ENCODE peak calls at places on chromosomes 12 and 14, in six cellular contexts. M is K562, G is A549, R is ovary, N is tibial nerve, D is breast epithelium. B is an unnamed sample.

GRCh38 chr12:47551426-47551851 is 154.4 kb downstream of the RPAP3 start:
- DNase-seq in M (no peak), G (no peak), R (no peak), N (peak; percentile 9), D (no peak), B (no peak)

GRCh38 chr12:86669010-86669409 is 412.8 kb upstream of the MGAT4C start:
- DNase-seq in M (no peak), G (no peak), R (no peak), N (no peak), D (no peak), B (no peak)

GRCh38 chr12:114288071-114288470 is 117.9 kb downstream of the TBX5 start:
- DNase-seq in M (no peak), G (no peak), R (no peak), N (no peak), D (no peak), B (no peak)

GRCh38 chr14:52325126-52325525 is 11.0 kb downstream of the PTGER2 start:
- DNase-seq in M (no peak), G (no peak), R (no peak), N (no peak), D (no peak), B (no peak)

GRCh38 chr12:131101006-131101405 is 147.3 kb downstream of the ADGRD1 start:
- DNase-seq in M (no peak), G (no peak), R (no peak), N (no peak), D (peak; percentile 12), B (no peak)

GRCh38 chr12:69900720-69901131 is 75.7 kb downstream of the MYRFL start:
- DNase-seq in M (peak; percentile 38), G (peak; percentile 64), R (peak; percentile 51), N (peak; percentile 94), D (peak; percentile 71), B (no peak)

GRCh38 chr14:92039073-92039719 is 663 bp downstream of the TRIP11 start:
- DNase-seq in M (peak; percentile 35), G (peak; percentile 69), R (no peak), N (no peak), D (no peak), B (no peak)

GRCh38 chr12:89346741-89347324 is 5.5 kb downstream of the DUSP6 start:
- DNase-seq in M (no peak), G (no peak), R (no peak), N (peak; percentile 28), D (no peak), B (no peak)

GRCh38 chr12:51863363-51863920 is 14.9 kb upstream of the FIGNL2 start:
- DNase-seq in M (no peak), G (no peak), R (no peak), N (no peak), D (no peak), B (no peak)

GRCh38 chr12:101243074-101243473 is 33.0 kb upstream of the SLC5A8 start:
- DNase-seq in M (no peak), G (no peak), R (no peak), N (no peak), D (no peak), B (no peak)

GRCh38 chr14:89399594-89400068 is 17.4 kb downstream of the FOXN3 start:
- DNase-seq in M (no peak), G (peak; percentile 48), R (no peak), N (no peak), D (no peak), B (no peak)

GRCh38 chr12:53123578-53124351 is 20.5 kb downstream of the SOAT2 start:
- DNase-seq in M (no peak), G (no peak), R (no peak), N (no peak), D (no peak), B (no peak)

GRCh38 chr12:119624971-119625370 is 31.4 kb downstream of the TMEM233 start:
- DNase-seq in M (no peak), G (no peak), R (no peak), N (no peak), D (no peak), B (no peak)

GRCh38 chr12:3869448-3869847 is 3.8 kb downstream of the PARP11 start:
- DNase-seq in M (no peak), G (no peak), R (no peak), N (no peak), D (no peak), B (no peak)

GRCh38 chr12:71426648-71427047 is 12.9 kb upstream of the LGR5 start:
- DNase-seq in M (no peak), G (no peak), R (no peak), N (no peak), D (no peak), B (no peak)

GRCh38 chr14:88518592-88519512 is 36.0 kb downstream of the PTPN21 start:
- DNase-seq in M (no peak), G (peak; percentile 15), R (no peak), N (no peak), D (no peak), B (no peak)

GRCh38 chr14:103418508-103418818 is 33.2 kb downstream of the MARK3 start:
- DNase-seq in M (peak; percentile 38), G (no peak), R (no peak), N (no peak), D (no peak), B (no peak)

GRCh38 chr14:65179918-65180724 is 77.8 kb upstream of the MAX start:
- DNase-seq in M (no peak), G (peak; percentile 73), R (peak; percentile 27), N (no peak), D (no peak), B (no peak)

GRCh38 chr12:116525418-116526001 is 33.7 kb upstream of the MAP1LC3B2 start:
- DNase-seq in M (no peak), G (peak; percentile 87), R (peak; percentile 66), N (peak; percentile 68), D (peak; percentile 69), B (no peak)

GRCh38 chr12:100794441-100795192 is at the start of gene ANO4:
- DNase-seq in M (no peak), G (no peak), R (no peak), N (no peak), D (no peak), B (no peak)

GRCh38 chr12:92151916-92152315 is 6.3 kb upstream of the BTG1 start:
- DNase-seq in M (no peak), G (no peak), R (no peak), N (no peak), D (no peak), B (no peak)

GRCh38 chr12:15122349-15122748 is 98.9 kb downstream of the RERG start:
- DNase-seq in M (no peak), G (no peak), R (no peak), N (no peak), D (no peak), B (no peak)

GRCh38 chr12:53660064-53660463 is 15.8 kb downstream of the ATP5MC2 start:
- DNase-seq in M (no peak), G (no peak), R (peak; percentile 55), N (no peak), D (no peak), B (no peak)

GRCh38 chr12:106082216-106083175 is 56.3 kb downstream of the NUAK1 start:
- DNase-seq in M (no peak), G (no peak), R (no peak), N (no peak), D (no peak), B (no peak)

GRCh38 chr12:25694072-25694471 is 141.0 kb upstream of the LMNTD1 start:
- DNase-seq in M (no peak), G (peak; percentile 37), R (no peak), N (peak; percentile 68), D (no peak), B (no peak)

GRCh38 chr12:61879229-61879628 is 381.0 kb upstream of the USP15 start:
- DNase-seq in M (no peak), G (no peak), R (no peak), N (no peak), D (no peak), B (no peak)

GRCh38 chr12:125152463-125152862 is 87.2 kb downstream of the AACS start:
- DNase-seq in M (no peak), G (no peak), R (no peak), N (no peak), D (no peak), B (no peak)

GRCh38 chr12:30796508-30796780 is 41.7 kb upstream of the CAPRIN2 start:
- DNase-seq in M (peak; percentile 26), G (peak; percentile 39), R (peak; percentile 32), N (no peak), D (no peak), B (no peak)

GRCh38 chr14:95545769-95546168 is 10.9 kb downstream of the GLRX5 start:
- DNase-seq in M (no peak), G (peak; percentile 61), R (no peak), N (no peak), D (no peak), B (no peak)

GRCh38 chr12:118299791-118300460 is 72.8 kb downstream of the TAOK3 start:
- DNase-seq in M (no peak), G (no peak), R (no peak), N (no peak), D (no peak), B (no peak)

GRCh38 chr12:111842556-111843396 is 748 bp downstream of the MAPKAPK5 start:
- DNase-seq in M (peak; percentile 78), G (peak; percentile 20), R (no peak), N (peak; percentile 5), D (no peak), B (no peak)

GRCh38 chr12:31629756-31630732 is 29.4 kb upstream of the ETFBKMT start:
- DNase-seq in M (no peak), G (no peak), R (peak; percentile 77), N (no peak), D (no peak), B (no peak)

GRCh38 chr14:69980457-69981414 is 101.5 kb downstream of the SMOC1 start:
- DNase-seq in M (no peak), G (no peak), R (no peak), N (no peak), D (no peak), B (no peak)

GRCh38 chr12:12899530-12900380 is 8.4 kb downstream of the GPRC5A start:
- DNase-seq in M (no peak), G (peak; percentile 76), R (peak; percentile 47), N (peak; percentile 55), D (no peak), B (peak; percentile 95)

GRCh38 chr12:61097991-61098580 is 1162.1 kb upstream of the USP15 start:
- DNase-seq in M (no peak), G (no peak), R (no peak), N (no peak), D (no peak), B (no peak)

GRCh38 chr12:65602579-65603295 is 221.5 kb upstream of the HMGA2 start:
- DNase-seq in M (peak; percentile 70), G (peak; percentile 89), R (peak; percentile 72), N (peak; percentile 81), D (peak; percentile 59), B (no peak)
- TF ChIP-seq CTCF in M (peak; percentile 78), G (peak; percentile 90), R (no peak), N (peak; percentile 48), D (peak; percentile 41), B (peak; percentile 37)

GRCh38 chr14:68403794-68404522 is 388.9 kb downstream of the ZFP36L1 start:
- DNase-seq in M (no peak), G (no peak), R (no peak), N (no peak), D (no peak), B (no peak)
- TF ChIP-seq POLR2A in M (no peak), G (no peak), R (no peak), N (no peak), D (no peak), B (no peak)

GRCh38 chr14:73784988-73785313 is 66.7 kb upstream of the PTGR2 start:
- DNase-seq in M (no peak), G (no peak), R (no peak), N (no peak), D (no peak), B (no peak)
- H3K4me1 ChIP-seq in M (peaks cover 43% of the 10 kb centered on the region), G (peaks cover 33% of the 10 kb centered on the region), R (peaks cover 31% of the 10 kb centered on the region), N (peaks cover 51% of the 10 kb centered on the region), D (peaks cover 30% of the 10 kb centered on the region), B (peaks cover 79% of the 10 kb centered on the region)

GRCh38 chr14:77068515-77069200 is 29.4 kb upstream of the CIPC start:
- DNase-seq in M (no peak), G (no peak), R (no peak), N (no peak), D (no peak), B (no peak)
- TF ChIP-seq CTCF in M (no peak), G (no peak), R (no peak), N (no peak), D (no peak), B (no peak)

B was measured in vagina.